ENCODE peak calls at places on chromosomes 2 and 18, in ten cellular contexts. I is BE2C; N is mucosa of gallbladder; G is ELF-1; Y is K562; Q is COR-L47; C is activated CD4-positive, alpha-beta T cell treated with anti-CD3 and anti-CD28 coated beads for 36 hours; O is aorta; B is T follicular helper cell; T is GM23248. U is an unnamed sample.

GRCh38 chr2:166485558-166486193 is 8.4 kb downstream of the SCN7A start:
- DNase-seq in C (no peak), O (no peak), T (no peak), B (no peak), N (no peak), Y (no peak), G (no peak), I (no peak), Q (no peak), U (no peak)

GRCh38 chr18:34529358-34530335 is 180.5 kb upstream of the DTNA start:
- DNase-seq in I (no peak), T (no peak), O (no peak), B (no peak), Y (no peak), C (no peak), N (no peak), Q (no peak), G (no peak), U (no peak)

GRCh38 chr2:193966590-193966989 is 1690.4 kb upstream of the SLC39A10 start:
- DNase-seq in C (no peak), G (peak), Q (peak), Y (no peak), T (peak), O (no peak), I (no peak), B (no peak), N (no peak), U (no peak)

GRCh38 chr18:44898536-44898935 is 217.8 kb downstream of the SETBP1 start:
- DNase-seq in Y (no peak), T (no peak), C (no peak), G (no peak), B (no peak), N (no peak), O (no peak), I (no peak), Q (no peak), U (no peak)

GRCh38 chr2:173434729-173435345 is 80.2 kb downstream of the CDCA7 start:
- DNase-seq in Y (no peak), I (no peak), C (no peak), B (no peak), N (no peak), T (no peak), G (no peak), Q (no peak), O (no peak), U (no peak)

GRCh38 chr2:59885536-59885935 is 667.9 kb downstream of the BCL11A start:
- DNase-seq in N (no peak), Y (no peak), B (no peak), C (peak), I (no peak), O (no peak), G (peak), Q (no peak), T (no peak), U (no peak)

GRCh38 chr2:46813046-46813445 is 102.6 kb downstream of the MCFD2 start:
- DNase-seq in Y (no peak), O (peak), T (peak), N (no peak), B (no peak), G (no peak), I (peak), C (no peak), Q (no peak), U (no peak)

GRCh38 chr2:28318023-28318422 is 74.6 kb upstream of the FOSL2 start:
- DNase-seq in T (no peak), N (no peak), B (no peak), Y (no peak), O (no peak), I (no peak), Q (no peak), G (no peak), C (no peak), U (no peak)

GRCh38 chr2:61677306-61677705 is 139.2 kb upstream of the XPO1 start:
- DNase-seq in B (no peak), Y (no peak), Q (no peak), T (no peak), G (no peak), N (no peak), O (no peak), C (no peak), I (no peak), U (no peak)

GRCh38 chr2:75429036-75429435 is 131.7 kb downstream of the EVA1A start:
- DNase-seq in B (no peak), N (no peak), I (no peak), C (no peak), Q (no peak), G (no peak), T (no peak), O (no peak), Y (no peak), U (no peak)

GRCh38 chr2:162126145-162126926 is 25.7 kb downstream of the GCG start:
- DNase-seq in G (no peak), C (no peak), B (no peak), I (no peak), Y (no peak), Q (no peak), T (no peak), O (no peak), N (no peak), U (no peak)

GRCh38 chr2:21028021-21028947 is 15.6 kb downstream of the APOB start:
- DNase-seq in O (no peak), N (no peak), B (no peak), T (no peak), G (no peak), Y (no peak), Q (no peak), I (no peak), C (no peak), U (no peak)

GRCh38 chr18:35861367-35862114 is 110.9 kb upstream of the RMP24 start:
- DNase-seq in Y (no peak), B (no peak), N (no peak), G (no peak), T (no peak), I (no peak), Q (no peak), C (no peak), O (no peak), U (no peak)

U was measured in nucleus accumbens.